ENCODE peak calls at places on chromosomes 13 and 19, in eight cellular contexts. P, U, K, Z, T, V, D and I are unnamed samples.

GRCh38 chr13:51906581-51906980 is 44.8 kb downstream of the CCDC70 start:
- DNase-seq in P (no peak), U (no peak), K (no peak), Z (no peak), T (no peak), V (no peak), D (no peak), I (peak)

GRCh38 chr13:79404985-79405384 is 1.1 kb downstream of the RBM26 start:
- DNase-seq in P (peak), U (no peak), K (no peak), Z (no peak), T (no peak), V (no peak), D (no peak), I (no peak)

GRCh38 chr13:70310720-70311119 is 202.5 kb upstream of the KLHL1 start:
- DNase-seq in P (peak), U (no peak), K (no peak), Z (no peak), T (peak), V (no peak), D (peak), I (peak)

GRCh38 chr19:1884291-1884718 is 991 bp downstream of the ABHD17A start:
- DNase-seq in P (no peak), U (no peak), K (no peak), Z (no peak), T (no peak), V (no peak), D (peak), I (no peak)

GRCh38 chr13:73943137-73943964 is 190.9 kb downstream of the KLF12 start:
- DNase-seq in P (no peak), U (no peak), K (no peak), Z (no peak), T (no peak), V (no peak), D (no peak), I (no peak)

GRCh38 chr13:73880365-73880764 is 253.8 kb downstream of the KLF12 start:
- DNase-seq in P (no peak), U (no peak), K (no peak), Z (peak), T (peak), V (no peak), D (no peak), I (peak)

GRCh38 chr19:34976611-34977010 is 12.6 kb upstream of the ZNF792 start:
- DNase-seq in P (no peak), U (peak), K (no peak), Z (no peak), T (no peak), V (no peak), D (peak), I (no peak)

GRCh38 chr19:35216026-35216832 is 12.3 kb downstream of the FAM187B start:
- DNase-seq in P (no peak), U (no peak), K (no peak), Z (peak), T (no peak), V (no peak), D (no peak), I (peak)

GRCh38 chr19:36418287-36419001 is at the start of gene ZFP82:
- DNase-seq in P (peak), U (peak), K (peak), Z (peak), T (peak), V (peak), D (peak), I (peak)

GRCh38 chr19:50514346-50515167 is 844 bp upstream of the ASPDH start:
- DNase-seq in P (no peak), U (peak), K (no peak), Z (no peak), T (no peak), V (peak), D (peak), I (no peak)

GRCh38 chr19:17764348-17764747 is 13.1 kb downstream of the FCHO1 start:
- DNase-seq in P (no peak), U (no peak), K (no peak), Z (no peak), T (no peak), V (no peak), D (no peak), I (no peak)

GRCh38 chr13:106610511-106610910 is 42.6 kb upstream of the ARGLU1 start:
- DNase-seq in P (no peak), U (no peak), K (no peak), Z (peak), T (peak), V (no peak), D (no peak), I (peak)

GRCh38 chr13:98144501-98145350 is 1.8 kb downstream of the FARP1 start:
- DNase-seq in P (peak), U (peak), K (no peak), Z (peak), T (peak), V (no peak), D (peak), I (peak)

GRCh38 chr13:112820318-112820717 is 130.5 kb downstream of the ATP11A start:
- DNase-seq in P (no peak), U (no peak), K (no peak), Z (no peak), T (no peak), V (no peak), D (no peak), I (no peak)

GRCh38 chr19:15118248-15118647 is 11.0 kb downstream of the SYDE1 start:
- DNase-seq in P (no peak), U (no peak), K (no peak), Z (no peak), T (no peak), V (no peak), D (no peak), I (no peak)

GRCh38 chr19:15123031-15123890 is 16.1 kb downstream of the SYDE1 start:
- DNase-seq in P (no peak), U (no peak), K (no peak), Z (no peak), T (no peak), V (no peak), D (no peak), I (no peak)

GRCh38 chr19:15122331-15123030 is 15.3 kb downstream of the SYDE1 start:
- DNase-seq in P (no peak), U (no peak), K (no peak), Z (no peak), T (no peak), V (no peak), D (no peak), I (no peak)

GRCh38 chr19:15118789-15119494 is 11.7 kb downstream of the SYDE1 start:
- DNase-seq in P (no peak), U (no peak), K (no peak), Z (no peak), T (no peak), V (no peak), D (no peak), I (no peak)

DNA sequence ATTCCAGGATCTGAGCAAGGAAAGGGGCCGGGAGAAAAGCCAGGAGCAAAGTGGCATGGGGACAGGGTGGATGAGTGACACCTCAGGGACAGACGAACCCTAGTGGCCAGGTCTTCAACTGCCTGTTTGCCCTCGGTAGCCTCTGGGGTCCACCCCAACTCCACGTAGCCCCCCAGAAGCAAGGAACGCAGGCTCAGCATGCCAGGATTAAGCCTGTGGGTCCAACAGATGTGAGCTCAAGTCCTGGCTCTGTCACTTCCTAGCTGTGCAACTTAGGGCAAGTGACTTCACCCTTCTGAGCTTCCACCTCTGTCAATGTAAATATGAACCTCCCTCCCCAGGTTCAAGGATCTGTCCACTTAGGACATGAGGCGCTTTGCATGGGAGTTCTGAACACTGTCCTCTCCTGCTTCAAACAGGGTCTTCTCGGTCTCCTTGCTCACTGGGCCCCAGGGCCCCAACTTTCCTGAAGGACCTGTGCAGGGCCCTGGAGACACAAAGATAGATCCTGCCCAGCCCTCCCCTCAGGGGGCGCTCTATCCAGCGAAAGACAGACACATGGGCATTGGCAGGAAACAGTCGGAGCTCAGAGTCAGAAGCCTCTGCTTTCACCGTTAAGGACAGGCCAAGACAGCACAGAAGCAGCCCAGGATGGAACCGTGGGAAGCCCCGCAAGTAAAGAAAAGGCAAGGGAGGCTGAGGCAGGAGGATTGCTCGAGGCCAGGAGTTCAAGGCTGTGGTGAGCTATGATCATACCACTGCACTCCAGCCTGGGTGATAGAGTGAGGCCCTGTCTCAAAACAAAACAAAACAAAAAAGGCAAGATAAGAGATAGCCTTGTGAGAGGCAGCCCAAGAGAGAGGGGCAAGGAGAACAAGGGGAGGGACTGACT is 13.2 kb downstream of the SYDE1 start:
- DNase-seq in P (peak), U (no peak), K (no peak), Z (no peak), T (no peak), V (no peak), D (peak), I (no peak)
- TF ChIP-seq CTCF in P (peak), U (no peak), K (no peak), Z (no peak), T (no peak), V (no peak), D (no peak), I (peak)

GRCh38 chr13:68439821-68440220 is 1209.7 kb upstream of the PCDH9 start:
- DNase-seq in P (no peak), U (no peak), K (no peak), Z (no peak), T (peak), V (no peak), D (no peak), I (peak)
- H3K4me3 ChIP-seq in P (no peak), U (no peak), K (no peak), Z (no peak), T (no peak), V (no peak), D (no peak), I (no peak)

GRCh38 chr19:45866400-45867176 is 2.5 kb downstream of the FOXA3 start:
- DNase-seq in P (no peak), U (no peak), K (no peak), Z (no peak), T (no peak), V (peak), D (no peak), I (no peak)
- TF ChIP-seq CTCF in P (no peak), U (no peak), K (no peak), Z (no peak), T (no peak), V (no peak), D (no peak), I (no peak)

DNA sequence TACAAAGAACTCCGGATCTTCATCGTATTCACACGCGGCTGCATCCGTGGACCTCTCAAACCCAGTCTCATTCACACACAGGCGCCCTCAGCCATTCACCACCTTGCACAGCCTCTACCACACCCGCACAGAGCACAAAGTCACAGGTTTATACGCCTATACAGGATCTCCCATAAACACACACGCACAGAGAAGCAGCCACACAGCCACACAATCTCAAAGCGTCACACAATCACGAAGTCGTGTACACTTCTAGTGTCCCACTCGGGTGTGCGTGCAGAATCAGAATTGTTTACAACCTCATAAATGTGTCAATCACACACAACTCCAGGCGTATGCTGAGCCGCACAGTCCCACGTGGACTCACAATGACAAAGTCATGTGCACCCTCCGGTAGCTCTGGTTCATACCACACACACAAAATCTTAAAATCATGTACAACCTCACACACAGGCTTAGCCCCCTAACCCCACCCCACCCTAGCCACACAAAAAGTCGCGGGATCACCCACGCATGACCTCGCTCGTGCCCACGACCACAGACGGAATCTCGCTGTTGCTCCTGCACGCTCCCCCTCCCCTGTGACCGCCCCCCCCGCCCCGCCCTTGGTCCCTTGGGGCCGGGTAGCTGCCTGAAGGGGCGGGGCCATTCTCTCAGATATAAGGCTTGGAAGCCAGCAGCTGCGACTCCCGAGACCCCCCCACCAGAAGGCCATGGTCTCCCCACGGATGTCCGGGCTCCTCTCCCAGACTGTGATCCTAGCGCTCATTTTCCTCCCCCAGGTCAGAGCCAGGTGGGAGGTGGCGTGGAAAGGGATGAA is at the start of gene DLL3:
- DNase-seq in P (peak), U (no peak), K (no peak), Z (no peak), T (peak), V (no peak), D (peak), I (peak)
- H3K4me3 ChIP-seq in P (peak), U (no peak), K (no peak), Z (peak), T (peak), V (no peak), D (peak), I (peak)

GRCh38 chr19:40380199-40381037 is 9.6 kb downstream of the HIPK4 start:
- DNase-seq in P (no peak), U (peak), K (no peak), Z (no peak), T (no peak), V (no peak), D (no peak), I (no peak)

GRCh38 chr19:40378509-40378908 is 11.5 kb downstream of the HIPK4 start:
- DNase-seq in P (no peak), U (no peak), K (no peak), Z (no peak), T (no peak), V (no peak), D (no peak), I (no peak)

GRCh38 chr19:40379446-40380198 is 10.4 kb downstream of the HIPK4 start:
- DNase-seq in P (no peak), U (no peak), K (no peak), Z (no peak), T (no peak), V (no peak), D (no peak), I (no peak)

GRCh38 chr19:40383668-40384248 is 6.2 kb downstream of the HIPK4 start:
- DNase-seq in P (peak), U (no peak), K (no peak), Z (no peak), T (no peak), V (no peak), D (no peak), I (no peak)

GRCh38 chr19:40381321-40381720 is 8.7 kb downstream of the HIPK4 start:
- DNase-seq in P (peak), U (no peak), K (no peak), Z (no peak), T (no peak), V (no peak), D (peak), I (no peak)
- TF ChIP-seq CTCF in P (peak), U (no peak), K (no peak), Z (no peak), T (peak), V (no peak), D (peak), I (peak)

DNA sequence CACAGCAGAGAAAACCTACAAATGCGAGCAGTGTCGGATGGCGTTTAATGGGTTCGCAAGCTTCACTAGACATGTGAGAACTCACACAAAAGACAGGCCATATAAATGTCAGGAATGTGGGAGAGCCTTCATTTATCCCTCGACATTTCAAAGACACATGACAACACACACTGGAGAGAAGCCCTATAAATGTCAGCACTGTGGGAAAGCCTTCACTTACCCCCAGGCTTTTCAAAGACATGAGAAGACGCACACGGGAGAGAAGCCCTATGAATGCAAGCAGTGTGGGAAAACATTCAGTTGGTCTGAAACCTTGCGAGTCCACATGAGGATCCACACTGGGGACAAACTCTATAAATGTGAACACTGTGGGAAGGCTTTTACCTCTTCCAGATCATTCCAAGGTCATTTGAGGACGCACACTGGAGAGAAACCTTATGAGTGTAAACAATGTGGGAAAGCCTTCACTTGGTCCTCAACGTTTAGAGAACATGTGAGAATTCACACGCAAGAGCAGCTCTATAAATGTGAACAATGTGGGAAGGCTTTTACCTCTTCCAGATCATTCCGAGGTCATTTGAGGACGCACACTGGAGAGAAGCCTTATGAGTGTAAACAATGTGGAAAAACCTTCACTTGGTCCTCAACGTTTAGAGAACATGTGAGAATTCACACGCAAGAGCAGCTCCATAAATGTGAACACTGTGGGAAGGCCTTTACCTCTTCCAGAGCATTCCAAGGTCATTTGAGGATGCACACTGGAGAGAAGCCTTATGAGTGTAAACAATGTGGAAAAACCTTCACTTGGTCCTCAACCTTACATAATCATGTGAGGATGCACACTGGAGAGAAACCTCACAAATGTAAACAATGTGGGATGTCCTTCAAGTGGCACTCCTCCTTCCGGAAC is 16.8 kb downstream of the ZNF57 start:
- DNase-seq in P (no peak), U (no peak), K (no peak), Z (no peak), T (no peak), V (no peak), D (no peak), I (no peak)
- H3K4me3 ChIP-seq in P (no peak), U (no peak), K (no peak), Z (no peak), T (no peak), V (no peak), D (peak), I (no peak)

DNA sequence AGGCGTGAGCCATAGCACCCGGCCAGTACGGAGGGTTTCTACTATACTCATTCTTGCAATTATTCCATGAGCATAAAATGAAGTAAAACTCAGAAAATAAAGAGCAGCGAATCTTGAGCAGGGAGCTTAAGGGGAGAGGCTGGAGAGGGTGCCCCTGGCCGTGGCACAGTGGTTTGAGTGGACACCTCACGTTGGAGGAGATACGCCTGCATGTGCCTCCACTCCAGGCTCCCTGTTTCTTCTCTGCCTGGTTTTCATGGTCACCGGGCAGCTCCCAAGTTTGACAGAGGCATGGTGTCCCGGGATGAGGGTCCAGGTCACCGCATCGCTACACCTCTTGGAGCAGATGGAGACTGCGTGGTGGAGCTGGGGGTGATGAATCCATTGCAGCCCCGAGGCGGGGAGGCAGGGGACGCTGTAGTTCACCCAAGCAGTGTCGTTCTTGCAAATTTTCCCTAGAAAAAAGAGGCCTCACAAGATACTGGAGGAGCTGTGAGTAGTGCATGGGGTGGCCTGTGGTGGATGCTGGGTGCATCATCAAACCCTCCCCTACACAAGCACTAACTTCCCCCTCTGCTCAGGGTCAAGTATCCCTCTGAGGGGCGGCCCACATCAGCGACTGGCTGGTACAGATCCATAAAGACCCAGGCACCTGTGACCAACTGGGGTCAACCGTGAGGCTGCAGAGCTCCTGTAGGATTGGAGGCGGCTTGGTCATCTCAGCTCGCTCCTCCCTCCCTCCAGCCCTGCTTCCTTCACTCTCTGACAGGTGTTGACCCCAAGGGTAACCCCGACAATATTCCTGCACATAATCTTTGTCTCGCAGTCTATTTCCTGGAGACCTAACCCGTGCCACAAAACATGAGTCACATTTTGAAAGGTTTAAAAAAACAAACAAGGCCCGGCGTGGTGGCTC is 3.6 kb upstream of the MIER2 start:
- DNase-seq in P (peak), U (no peak), K (no peak), Z (no peak), T (peak), V (no peak), D (peak), I (no peak)
- TF ChIP-seq CTCF in P (peak), U (no peak), K (no peak), Z (no peak), T (no peak), V (no peak), D (peak), I (peak)

GRCh38 chr19:51688665-51689571 is 4.2 kb upstream of the SPACA6 start:
- DNase-seq in P (peak), U (peak), K (peak), Z (peak), T (peak), V (peak), D (peak), I (peak)
- H3K4me3 ChIP-seq in P (peak), U (peak), K (peak), Z (peak), T (peak), V (peak), D (peak), I (peak)